ENCODE peak calls at places on chromosomes 13 and 19, in five cellular contexts. S is GM23338, D is transverse colon, X is H1, O is suprapubic skin. Q is an unnamed sample. For H3K27me3, the result is how much of the 10 kb centered on the place peaks cover.

GRCh38 chr13:99905814-99906213 is 65.8 kb downstream of the ZIC5 start:
- DNase-seq in S (no peak), D (no peak), X (no peak), O (no peak), Q (no peak)

GRCh38 chr19:46384396-46384795 is 29.0 kb downstream of the CCDC8 start:
- DNase-seq in S (no peak), D (no peak), X (no peak), O (peak), Q (peak)

GRCh38 chr13:96994849-96995243 is 570 bp upstream of the OXGR1 start:
- DNase-seq in S (peak), D (no peak), X (no peak), O (no peak), Q (no peak)

GRCh38 chr19:18208098-18208951 is 4.5 kb upstream of the RAB3A start:
- DNase-seq in S (peak), D (peak), X (no peak), O (no peak), Q (peak)

GRCh38 chr19:35460608-35461007 is 12.6 kb downstream of the FFAR2 start:
- DNase-seq in S (no peak), D (no peak), X (no peak), O (no peak), Q (no peak)

GRCh38 chr13:33931397-33931987 is 113.5 kb downstream of the RFC3 start:
- DNase-seq in S (peak), D (no peak), X (no peak), O (no peak), Q (no peak)

GRCh38 chr13:97810152-97810551 is 143.3 kb upstream of the IPO5 start:
- DNase-seq in S (peak), D (no peak), X (no peak), O (no peak), Q (no peak)

GRCh38 chr13:106911602-106912001 is 343.7 kb upstream of the ARGLU1 start:
- DNase-seq in S (no peak), D (no peak), X (no peak), O (no peak), Q (no peak)

GRCh38 chr19:56507446-56508281 is at the start of gene ZNF471:
- DNase-seq in S (peak), D (peak), X (peak), O (peak), Q (peak)

GRCh38 chr13:113420833-113421600 is 32.3 kb downstream of the ADPRHL1 start:
- DNase-seq in S (no peak), D (no peak), X (no peak), O (no peak), Q (no peak)

GRCh38 chr13:70964124-70964523 is 855.9 kb upstream of the KLHL1 start:
- DNase-seq in S (no peak), D (no peak), X (no peak), O (no peak), Q (no peak)

GRCh38 chr13:105936816-105937215 is 598.6 kb downstream of the EFNB2 start:
- DNase-seq in S (no peak), D (no peak), X (no peak), O (no peak), Q (no peak)

GRCh38 chr19:15156391-15156790 is 44.4 kb downstream of the NOTCH3 start:
- DNase-seq in S (no peak), D (no peak), X (no peak), O (no peak), Q (no peak)

GRCh38 chr19:55198651-55199050 is 10.7 kb downstream of the PTPRH start:
- DNase-seq in S (no peak), D (no peak), X (no peak), O (no peak), Q (no peak)

GRCh38 chr19:16078311-16078758 is 2.0 kb downstream of the TPM4 start:
- DNase-seq in S (no peak), D (peak), X (no peak), O (peak), Q (peak)

GRCh38 chr13:32471187-32471922 is 43.4 kb upstream of the N4BP2L1 start:
- DNase-seq in S (no peak), D (no peak), X (no peak), O (no peak), Q (no peak)

GRCh38 chr13:45339867-45340266 is 1.1 kb downstream of the TPT1 start:
- DNase-seq in S (no peak), D (no peak), X (no peak), O (no peak), Q (no peak)

GRCh38 chr19:43525836-43526771 is 897 bp downstream of the ETHE1 start:
- DNase-seq in S (peak), D (peak), X (no peak), O (peak), Q (no peak)

GRCh38 chr13:98103942-98104880 is 38.7 kb upstream of the FARP1 start:
- DNase-seq in S (peak), D (no peak), X (no peak), O (no peak), Q (no peak)

GRCh38 chr19:47253970-47254369 is 2.4 kb upstream of the CCDC9 start:
- DNase-seq in S (no peak), D (no peak), X (no peak), O (no peak), Q (no peak)

GRCh38 chr13:51303063-51303552 is 36.4 kb upstream of the SERPINE3 start:
- DNase-seq in S (peak), D (no peak), X (peak), O (no peak), Q (no peak)

GRCh38 chr13:62137629-62138405 is 722.2 kb upstream of the PCDH20 start:
- DNase-seq in S (no peak), D (no peak), X (no peak), O (no peak), Q (no peak)

GRCh38 chr19:33502991-33503790 is 18.4 kb downstream of the PEPD start:
- DNase-seq in S (no peak), D (no peak), X (no peak), O (no peak), Q (peak)

GRCh38 chr19:45368127-45368526 is 2.2 kb downstream of the ERCC2 start:
- DNase-seq in S (no peak), D (no peak), X (no peak), O (no peak), Q (no peak)

GRCh38 chr13:76833465-76833864 is 52.7 kb downstream of the KCTD12 start:
- DNase-seq in S (no peak), D (no peak), X (no peak), O (no peak), Q (no peak)

GRCh38 chr13:76829572-76830327 is 56.5 kb downstream of the KCTD12 start:
- DNase-seq in S (no peak), D (no peak), X (no peak), O (no peak), Q (peak)

GRCh38 chr13:76830805-76831204 is 55.4 kb downstream of the KCTD12 start:
- DNase-seq in S (peak), D (no peak), X (no peak), O (no peak), Q (no peak)

GRCh38 chr13:76836311-76836710 is 49.9 kb downstream of the KCTD12 start:
- DNase-seq in S (no peak), D (no peak), X (no peak), O (no peak), Q (no peak)

GRCh38 chr13:76832258-76832988 is 53.8 kb downstream of the KCTD12 start:
- DNase-seq in S (no peak), D (no peak), X (no peak), O (no peak), Q (no peak)
- TF ChIP-seq POLR2AphosphoS5 in S (no peak), D (no peak), X (no peak), O (no peak), Q (no peak)

GRCh38 chr13:101488734-101489133 is 36.3 kb downstream of the ITGBL1 start:
- DNase-seq in S (no peak), D (no peak), X (no peak), O (no peak), Q (no peak)

GRCh38 chr13:101490400-101491015 is 38.0 kb downstream of the ITGBL1 start:
- DNase-seq in S (no peak), D (no peak), X (no peak), O (no peak), Q (no peak)

GRCh38 chr13:101492251-101492910 is 39.9 kb downstream of the ITGBL1 start:
- DNase-seq in S (peak), D (no peak), X (no peak), O (no peak), Q (no peak)

GRCh38 chr13:101487046-101487830 is 34.8 kb downstream of the ITGBL1 start:
- DNase-seq in S (no peak), D (no peak), X (no peak), O (no peak), Q (no peak)

GRCh38 chr13:101489635-101490034 is 37.2 kb downstream of the ITGBL1 start:
- DNase-seq in S (no peak), D (no peak), X (no peak), O (no peak), Q (no peak)
- H3K27me3 ChIP-seq in S (under half), D (under half), X (under half), O (under half), Q (under half)

GRCh38 chr19:6587998-6588507 is 2.9 kb downstream of the CD70 start:
- DNase-seq in S (peak), D (no peak), X (no peak), O (no peak), Q (no peak)

GRCh38 chr19:6590458-6591319 is at the start of gene CD70:
- DNase-seq in S (peak), D (peak), X (no peak), O (no peak), Q (no peak)

GRCh38 chr19:6589711-6590457 is 1.1 kb downstream of the CD70 start:
- DNase-seq in S (peak), D (no peak), X (no peak), O (no peak), Q (no peak)

GRCh38 chr19:6587093-6587820 is 3.7 kb downstream of the CD70 start:
- DNase-seq in S (peak), D (no peak), X (no peak), O (no peak), Q (no peak)

GRCh38 chr19:6588508-6589345 is 2.2 kb downstream of the CD70 start:
- DNase-seq in S (peak), D (no peak), X (no peak), O (no peak), Q (no peak)
- TF ChIP-seq POLR2AphosphoS5 in S (no peak), D (no peak), X (no peak), O (no peak), Q (no peak)

GRCh38 chr19:28148554-28148953 is 1064.4 kb downstream of the UQCRFS1 start:
- DNase-seq in S (no peak), D (no peak), X (no peak), O (no peak), Q (no peak)
- H3K27me3 ChIP-seq in S (under half), D (under half), X (under half), O (under half), Q (under half)

GRCh38 chr19:40055832-40056504 is at the start of gene ZNF780B:
- DNase-seq in S (peak), D (peak), X (peak), O (peak), Q (peak)
- TF ChIP-seq POLR2AphosphoS5 in S (peak), D (peak), X (no peak), O (no peak), Q (peak)

GRCh38 chr19:8355631-8356402 is 8.1 kb upstream of the ANGPTL4 start:
- DNase-seq in S (no peak), D (no peak), X (no peak), O (no peak), Q (no peak)

GRCh38 chr19:8357007-8357521 is 6.9 kb upstream of the ANGPTL4 start:
- DNase-seq in S (no peak), D (no peak), X (no peak), O (no peak), Q (no peak)

DNA sequence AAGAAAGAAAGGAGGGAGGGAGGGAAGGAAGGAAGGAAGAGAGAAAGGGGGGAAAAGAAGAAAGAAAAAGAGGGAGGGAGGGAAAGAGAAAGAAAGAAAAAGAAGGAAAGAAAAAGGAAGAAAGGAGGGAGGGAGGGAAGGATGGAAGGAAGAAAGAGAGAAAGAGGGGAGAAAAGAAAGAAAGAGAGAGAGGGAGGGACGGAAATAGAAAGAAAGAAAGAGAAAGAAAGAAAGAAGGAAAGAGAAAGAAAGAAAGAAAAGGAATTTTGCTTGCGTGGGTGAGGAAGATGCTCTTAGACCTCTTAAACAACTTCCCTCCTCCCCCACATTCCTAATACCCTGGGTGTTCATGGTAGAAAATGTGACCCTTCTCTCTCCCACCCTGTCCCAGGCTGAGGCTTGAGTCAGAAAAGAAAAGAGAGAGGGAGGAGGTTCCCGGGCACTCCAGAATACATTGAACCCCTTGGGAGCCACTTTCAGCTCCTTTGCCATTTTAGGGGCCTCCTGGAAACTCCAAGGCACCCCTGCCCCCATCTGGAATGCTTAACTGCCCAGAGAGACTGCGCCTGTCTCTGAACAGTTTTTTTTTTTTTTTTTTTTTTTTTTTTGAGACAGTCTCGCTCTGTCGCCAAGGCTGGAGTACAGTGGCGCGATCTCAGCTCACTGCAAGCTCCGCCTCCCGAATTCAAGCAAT is 9.2 kb upstream of the KANK3 start:
- DNase-seq in S (peak), D (no peak), X (no peak), O (no peak), Q (no peak)
- H3K27me3 ChIP-seq in S (under half), D (under half), X (under half), O (under half), Q (under half)

DNA sequence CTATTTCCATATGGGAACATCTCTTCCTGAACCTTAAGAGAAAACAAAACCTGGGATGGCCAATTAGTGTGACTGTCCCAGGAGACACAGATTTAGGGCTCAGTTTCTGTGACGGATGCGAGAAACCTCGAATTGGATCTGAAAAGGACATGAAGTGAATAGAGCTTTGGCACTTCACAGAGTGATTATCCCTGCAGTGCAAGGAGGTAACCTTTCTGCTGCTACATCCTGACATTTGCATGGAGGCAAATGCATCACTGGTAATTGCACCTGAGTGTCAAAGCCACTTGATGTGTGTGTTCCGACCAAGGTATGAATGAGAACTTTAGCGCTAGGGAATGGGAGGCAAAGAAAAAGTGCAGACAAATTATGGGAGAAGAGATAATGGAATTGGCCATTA is 442.3 kb upstream of the KLF12 start:
- DNase-seq in S (no peak), D (no peak), X (no peak), O (no peak), Q (no peak)
- TF ChIP-seq POLR2AphosphoS5 in S (no peak), D (no peak), X (no peak), O (no peak), Q (no peak)

DNA sequence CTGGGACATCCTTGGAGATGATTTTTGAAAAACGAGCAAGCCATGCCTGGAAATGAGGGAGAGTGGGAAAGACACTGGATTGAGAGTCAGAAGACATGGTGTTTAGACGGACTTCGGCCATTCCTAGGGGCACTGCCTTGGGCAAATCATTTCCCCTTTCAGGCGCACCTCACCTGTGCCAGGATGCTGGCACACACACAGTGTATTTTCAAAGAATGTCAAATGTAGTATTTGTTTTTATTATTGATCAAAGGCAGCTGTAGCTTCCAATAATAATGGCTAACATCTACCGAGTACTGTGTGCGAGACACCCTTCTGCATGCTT is 485.2 kb downstream of the UQCRFS1 start:
- DNase-seq in S (no peak), D (no peak), X (no peak), O (no peak), Q (no peak)
- H3K27me3 ChIP-seq in S (under half), D (under half), X (under half), O (under half), Q (under half)

GRCh38 chr19:4064073-4064550 is 2.6 kb downstream of the ZBTB7A start:
- DNase-seq in S (no peak), D (peak), X (no peak), O (no peak), Q (peak)

GRCh38 chr19:4066682-4067395 is at the start of gene ZBTB7A:
- DNase-seq in S (peak), D (peak), X (no peak), O (no peak), Q (peak)

GRCh38 chr19:4064551-4065260 is 2.0 kb downstream of the ZBTB7A start:
- DNase-seq in S (peak), D (peak), X (no peak), O (no peak), Q (peak)

GRCh38 chr19:4066176-4066606 is 508 bp downstream of the ZBTB7A start:
- DNase-seq in S (no peak), D (peak), X (no peak), O (no peak), Q (peak)

DNA sequence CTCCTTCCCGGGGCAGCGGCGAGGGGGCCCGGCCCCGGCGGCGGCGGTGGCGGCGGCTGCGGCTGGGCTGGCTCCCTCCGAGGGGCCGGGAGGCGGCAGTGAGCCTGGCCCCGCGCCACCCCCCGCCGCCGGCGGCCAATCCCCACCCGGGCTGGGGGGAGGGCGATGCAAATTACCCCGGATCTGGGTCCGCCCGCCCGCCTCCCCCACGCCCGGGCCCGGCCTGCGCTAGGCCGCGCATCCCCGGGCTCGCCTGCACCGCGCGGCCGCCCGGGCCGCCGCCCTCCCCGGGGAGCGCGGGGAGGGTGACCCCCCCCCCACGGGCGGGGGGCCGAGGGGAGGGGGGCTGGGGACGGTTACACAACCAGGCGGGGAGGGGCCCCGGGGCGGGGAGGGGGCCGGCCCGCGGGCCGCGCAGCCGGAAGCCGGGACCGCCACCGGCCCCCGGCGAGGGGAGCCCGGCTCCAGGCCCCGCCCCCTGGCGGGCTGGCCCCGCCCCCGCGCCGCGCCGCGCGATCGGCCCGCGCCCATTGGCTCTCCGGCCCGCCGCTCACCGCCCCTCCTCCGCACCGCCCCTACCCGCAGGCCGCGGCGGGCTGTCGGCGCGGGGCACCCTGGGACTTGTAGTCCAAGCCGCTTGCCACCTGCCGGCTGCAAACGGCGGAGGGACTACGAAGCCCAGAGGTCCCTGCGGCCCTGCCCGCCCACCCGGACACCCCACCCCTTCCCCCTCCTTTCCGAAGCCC is 1.1 kb downstream of the ZBTB7A start:
- DNase-seq in S (peak), D (peak), X (peak), O (peak), Q (peak)
- TF ChIP-seq POLR2AphosphoS5 in S (no peak), D (no peak), X (no peak), O (no peak), Q (no peak)

DNA sequence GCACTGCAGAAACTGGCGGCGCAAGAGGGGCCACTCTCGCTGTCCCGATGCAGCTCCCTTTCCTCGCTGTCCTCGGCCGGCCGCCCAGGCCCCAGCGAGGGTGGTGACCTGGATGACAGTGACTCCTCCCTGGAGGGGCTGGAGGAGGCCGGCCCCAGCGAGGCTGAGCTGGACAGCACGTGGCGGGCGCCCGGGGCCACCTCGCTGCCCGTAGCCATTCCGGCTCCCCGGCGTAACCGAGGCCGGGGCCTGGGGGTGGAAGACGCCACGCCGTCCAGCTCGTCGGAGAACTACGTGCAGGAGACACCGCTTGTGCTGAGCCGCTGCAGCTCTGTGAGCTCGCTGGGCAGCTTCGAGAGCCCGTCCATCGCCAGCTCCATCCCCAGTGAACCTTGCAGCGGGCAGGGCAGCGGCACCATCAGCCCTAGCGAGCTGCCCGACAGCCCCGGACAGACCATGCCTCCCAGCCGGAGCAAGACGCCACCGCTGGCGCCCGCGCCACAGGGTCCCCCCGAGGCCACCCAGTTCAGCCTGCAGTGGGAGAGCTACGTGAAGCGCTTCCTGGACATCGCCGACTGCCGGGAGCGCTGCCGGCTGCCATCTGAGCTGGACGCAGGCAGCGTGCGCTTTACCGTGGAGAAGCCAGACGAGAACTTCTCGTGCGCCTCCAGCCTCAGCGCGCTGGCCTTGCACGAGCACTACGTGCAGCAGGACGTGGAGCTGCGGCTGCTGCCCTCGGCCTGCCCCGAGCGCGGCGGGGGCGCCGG is 12.4 kb downstream of the C19orf25 start:
- DNase-seq in S (no peak), D (no peak), X (no peak), O (no peak), Q (no peak)
- H3K27me3 ChIP-seq in S (half or more), D (half or more), X (half or more), O (half or more), Q (half or more)

Q was measured in sigmoid colon.